ENCODE peak calls at places on chromosomes 5 and 9, in seven cellular contexts. D is tibial nerve, T is stomach, P is A549, R is IMR-90, E is GM12891, I is body of pancreas. Q is an unnamed sample.

GRCh38 chr5:1175015-1175414 is 26.4 kb upstream of the SLC6A19 start:
- DNase-seq in I (no peak), D (no peak), E (no peak), R (no peak), P (no peak), T (no peak), Q (no peak)

GRCh38 chr5:31329722-31330121 is 136.2 kb downstream of the CDH6 start:
- DNase-seq in T (no peak), R (peak), E (no peak), D (no peak), P (no peak), I (no peak), Q (no peak)

GRCh38 chr5:37823433-37824152 is 16.2 kb downstream of the GDNF start:
- DNase-seq in P (no peak), T (no peak), R (no peak), E (no peak), D (no peak), I (no peak), Q (no peak)

GRCh38 chr9:93635186-93636107 is 59.1 kb downstream of the PHF2 start:
- DNase-seq in D (no peak), E (no peak), T (no peak), R (no peak), P (no peak), I (no peak), Q (no peak)

GRCh38 chr5:138654281-138654867 is 79.2 kb upstream of the HSPA9 start:
- DNase-seq in I (no peak), R (peak), P (no peak), T (no peak), D (no peak), E (no peak), Q (no peak)

GRCh38 chr9:96386157-96386556 is 2.6 kb upstream of the SLC35D2 start:
- DNase-seq in T (no peak), I (no peak), D (no peak), P (no peak), R (no peak), E (no peak), Q (no peak)

GRCh38 chr9:14205463-14205862 is 108.5 kb downstream of the NFIB start:
- DNase-seq in R (peak), T (no peak), P (peak), I (no peak), D (no peak), E (no peak), Q (no peak)

GRCh38 chr5:108144332-108144731 is 237.6 kb downstream of the FBXL17 start:
- DNase-seq in R (no peak), P (no peak), T (no peak), D (no peak), I (no peak), E (no peak), Q (no peak)

GRCh38 chr9:129886226-129887174 is 51.2 kb downstream of the USP20 start:
- DNase-seq in I (no peak), E (no peak), R (no peak), D (no peak), P (no peak), T (no peak), Q (no peak)

GRCh38 chr9:78692871-78693270 is 395.9 kb downstream of the PSAT1 start:
- DNase-seq in I (no peak), T (no peak), P (no peak), D (no peak), R (peak), E (no peak), Q (no peak)

GRCh38 chr5:177473461-177473991 is at the start of gene DBN1:
- DNase-seq in P (peak), E (peak), R (no peak), I (peak), T (peak), D (no peak), Q (no peak)

GRCh38 chr5:171272996-171273970 is 35.8 kb upstream of the TLX3 start:
- DNase-seq in E (no peak), T (no peak), D (no peak), R (peak), I (no peak), P (no peak), Q (no peak)

GRCh38 chr9:118170032-118170955 is 466.1 kb downstream of the TLR4 start:
- DNase-seq in E (no peak), D (peak), P (peak), I (peak), R (no peak), T (no peak), Q (peak)

GRCh38 chr5:6423327-6424109 is 25.1 kb upstream of the UBE2QL1 start:
- DNase-seq in R (no peak), D (no peak), T (no peak), I (no peak), E (no peak), P (no peak), Q (no peak)

GRCh38 chr5:81069965-81070364 is 109.8 kb downstream of the RASGRF2 start:
- DNase-seq in I (no peak), E (no peak), D (no peak), T (no peak), P (no peak), R (no peak), Q (no peak)

GRCh38 chr5:81066102-81066501 is 105.9 kb downstream of the RASGRF2 start:
- DNase-seq in I (no peak), R (no peak), T (no peak), P (no peak), E (no peak), D (no peak), Q (no peak)

GRCh38 chr5:81068635-81069034 is 108.5 kb downstream of the RASGRF2 start:
- DNase-seq in D (no peak), E (no peak), T (no peak), I (no peak), R (no peak), P (no peak), Q (no peak)

GRCh38 chr5:81067406-81067805 is 107.2 kb downstream of the RASGRF2 start:
- DNase-seq in E (no peak), P (no peak), R (no peak), T (no peak), I (no peak), D (no peak), Q (no peak)

GRCh38 chr5:81068063-81068462 is 107.9 kb downstream of the RASGRF2 start:
- DNase-seq in R (no peak), I (no peak), P (no peak), E (no peak), D (no peak), T (no peak), Q (no peak)
- TF ChIP-seq POLR2A in R (no peak), I (no peak), P (no peak), E (no peak), D (no peak), T (no peak), Q (no peak)

GRCh38 chr9:68931821-68932220 is 82.1 kb downstream of the PRKACG start:
- DNase-seq in T (no peak), P (no peak), D (no peak), I (no peak), E (no peak), R (no peak), Q (no peak)

GRCh38 chr9:68934319-68934644 is 79.6 kb downstream of the PRKACG start:
- DNase-seq in E (no peak), I (no peak), T (no peak), D (no peak), P (no peak), R (no peak), Q (no peak)

GRCh38 chr9:68927165-68927564 is 86.7 kb downstream of the PRKACG start:
- DNase-seq in E (no peak), P (no peak), T (no peak), I (no peak), R (no peak), D (no peak), Q (no peak)

GRCh38 chr9:68933434-68934318 is 80.2 kb downstream of the PRKACG start:
- DNase-seq in I (peak), R (no peak), D (no peak), E (no peak), T (no peak), P (no peak), Q (no peak)

GRCh38 chr9:68932458-68932857 is 81.5 kb downstream of the PRKACG start:
- DNase-seq in I (no peak), T (no peak), E (no peak), D (no peak), R (no peak), P (no peak), Q (no peak)
- TF ChIP-seq POLR2A in I (no peak), T (no peak), E (no peak), D (no peak), R (no peak), P (no peak), Q (no peak)

DNA sequence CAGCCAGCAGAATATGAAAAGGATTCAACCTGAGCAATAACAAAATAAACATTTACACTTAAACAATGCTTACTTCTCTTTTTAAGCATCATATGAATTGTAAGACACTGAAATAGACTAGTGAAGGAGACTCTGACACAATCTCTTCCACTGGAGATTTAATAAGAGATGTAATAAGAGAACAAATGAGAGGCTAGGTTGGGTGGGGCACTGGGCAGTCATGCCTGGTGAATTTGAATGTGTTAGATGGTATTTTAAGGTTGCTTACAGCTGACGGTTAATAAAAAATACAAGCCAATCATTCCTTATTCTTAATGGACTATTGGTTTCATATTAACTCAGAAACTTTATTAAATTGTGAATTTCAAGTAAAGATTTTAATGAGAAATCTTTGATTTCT is 105.9 kb upstream of the TARS1 start:
- DNase-seq in I (no peak), T (no peak), D (no peak), E (no peak), P (no peak), R (no peak), Q (no peak)
- TF ChIP-seq POLR2A in I (no peak), T (no peak), D (no peak), E (no peak), P (no peak), R (no peak), Q (no peak)

DNA sequence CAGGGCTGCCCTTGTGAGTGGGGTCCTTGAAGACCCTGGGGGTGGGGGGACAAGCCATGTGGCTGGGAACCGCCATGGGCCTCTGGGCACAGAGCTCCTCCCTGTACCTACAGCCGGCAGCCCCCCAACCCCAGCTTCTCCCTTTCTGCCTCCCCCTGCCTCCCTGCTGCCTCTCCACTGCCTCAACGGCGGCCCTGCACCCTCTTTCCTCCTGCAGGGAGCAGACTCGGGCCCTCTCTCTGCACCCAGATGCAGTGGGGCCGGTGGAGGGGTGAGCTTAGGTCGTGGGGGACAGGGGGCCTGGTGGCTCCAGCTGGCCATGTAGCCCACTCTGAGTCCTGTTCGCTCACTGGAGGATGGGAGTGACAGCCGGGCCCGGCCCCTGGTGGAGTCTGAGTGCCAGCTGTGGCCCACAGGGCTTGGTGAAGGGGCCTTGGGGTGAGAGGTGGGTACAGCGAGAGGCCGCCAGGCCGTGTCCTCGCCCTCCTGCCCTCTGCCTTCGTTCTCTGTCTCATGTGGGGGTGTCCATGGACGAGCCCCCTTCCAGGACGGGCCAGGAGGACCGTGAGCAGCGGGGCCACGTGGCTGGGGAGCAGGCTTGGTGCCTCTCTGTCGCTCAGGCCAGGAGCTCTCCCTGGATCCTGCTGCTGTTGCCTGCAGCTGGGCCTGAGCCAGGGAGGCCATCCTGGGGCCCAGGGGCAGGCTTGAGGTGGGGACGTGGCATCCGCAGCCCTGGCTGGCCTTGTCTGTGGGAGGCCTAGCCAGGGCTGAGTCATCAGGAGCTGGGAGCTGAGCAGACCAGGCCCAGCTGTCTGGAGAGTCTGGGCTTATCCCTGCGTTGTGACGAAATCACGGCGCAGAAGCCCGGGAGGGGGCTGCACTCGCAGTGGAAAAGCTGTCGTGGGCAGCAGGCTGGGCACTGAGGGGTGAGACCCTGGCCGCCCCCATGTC is 139.1 kb upstream of the COL5A1 start:
- DNase-seq in D (peak), T (peak), R (peak), E (no peak), P (peak), I (peak), Q (no peak)
- TF ChIP-seq POLR2A in D (no peak), T (no peak), R (peak), E (no peak), P (peak), I (no peak), Q (no peak)

DNA sequence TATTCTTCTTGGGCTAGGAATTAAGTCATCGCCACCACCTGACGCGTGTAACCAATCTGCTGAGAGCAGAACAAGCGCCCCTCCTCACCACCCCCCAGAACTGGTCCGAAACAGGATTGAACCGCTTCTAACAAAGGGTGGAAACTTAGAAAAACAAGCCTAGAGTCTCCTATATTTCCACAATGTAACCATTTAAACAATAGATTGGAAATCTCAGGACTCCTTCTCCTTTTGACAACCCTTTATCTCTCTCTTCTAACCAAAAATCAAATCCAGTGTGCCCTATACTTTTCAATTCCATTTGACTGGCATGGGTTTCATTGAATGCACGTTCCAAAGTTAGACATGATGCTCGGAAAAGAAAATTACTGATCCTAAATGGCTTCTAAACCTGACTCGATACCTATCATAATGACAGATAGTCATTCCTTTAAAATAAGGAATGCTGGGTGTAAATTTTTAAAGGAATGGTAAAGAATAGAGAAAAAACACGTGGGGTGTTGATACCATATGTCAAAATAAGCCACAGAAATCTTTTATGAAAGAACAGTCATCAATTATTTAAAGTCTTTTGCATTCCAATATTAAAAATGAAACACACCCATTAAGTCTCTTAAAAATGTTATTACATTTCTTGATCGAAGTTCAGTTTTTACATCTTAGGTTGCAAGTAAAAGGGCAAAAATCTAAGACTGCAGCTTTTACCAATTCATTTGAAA is 1.2 kb downstream of the ARRDC3 start:
- DNase-seq in E (no peak), P (peak), D (peak), T (peak), R (peak), I (peak), Q (peak)
- TF ChIP-seq POLR2A in E (peak), P (no peak), D (peak), T (no peak), R (no peak), I (no peak), Q (peak)

GRCh38 chr9:124290053-124290581 is 32.4 kb downstream of the NEK6 start:
- DNase-seq in P (no peak), D (no peak), R (no peak), E (no peak), T (peak), I (peak), Q (no peak)
- TF ChIP-seq POLR2A in P (no peak), D (no peak), R (no peak), E (no peak), T (no peak), I (no peak), Q (no peak)